ENCODE peak calls at places on chromosomes 7 and 10, in seven cellular contexts. X is progenitor cell of endocrine pancreas, I is cardiac fibroblast, D is right lobe of liver, Y is PC-9, U is mammary epithelial cell, H is WERI-Rb-1. F is an unnamed sample.

GRCh38 chr7:94241402-94241925 is 153.2 kb upstream of the COL1A2 start:
- DNase-seq in I (peak), U (no peak), Y (no peak), H (no peak), D (no peak), X (no peak), F (no peak)

GRCh38 chr10:129095980-129096339 is 371.1 kb upstream of the MGMT start:
- DNase-seq in X (no peak), D (no peak), I (no peak), U (no peak), Y (no peak), H (no peak), F (no peak)

GRCh38 chr10:93921338-93921737 is 27.6 kb downstream of the SLC35G1 start:
- DNase-seq in H (peak), U (no peak), D (peak), X (no peak), I (no peak), Y (no peak), F (no peak)

GRCh38 chr7:18225067-18225466 is 197.4 kb upstream of the PRPS1L1 start:
- DNase-seq in I (no peak), U (no peak), H (no peak), D (no peak), Y (no peak), X (no peak), F (no peak)

GRCh38 chr10:44293842-44294241 is 91.1 kb downstream of the CXCL12 start:
- DNase-seq in D (no peak), Y (no peak), U (no peak), X (no peak), H (no peak), I (peak), F (peak)

GRCh38 chr7:110003827-110004226 is 1087.1 kb upstream of the LRRN3 start:
- DNase-seq in X (no peak), U (no peak), H (no peak), Y (no peak), I (no peak), D (no peak), F (peak)

GRCh38 chr10:75432176-75432575 is 752 bp downstream of the LRMDA start:
- DNase-seq in H (no peak), I (no peak), D (no peak), X (no peak), U (no peak), Y (no peak), F (no peak)

GRCh38 chr10:8316284-8316683 is 261.8 kb downstream of the GATA3 start:
- DNase-seq in Y (no peak), D (no peak), H (no peak), X (no peak), U (no peak), I (no peak), F (no peak)

GRCh38 chr7:50603288-50603687 is 38.1 kb upstream of the DDC start:
- DNase-seq in Y (no peak), I (no peak), D (no peak), H (no peak), X (no peak), U (no peak), F (no peak)

GRCh38 chr7:36871863-36872262 is 147.6 kb upstream of the AOAH start:
- DNase-seq in D (no peak), X (no peak), U (no peak), Y (no peak), I (no peak), H (no peak), F (no peak)

GRCh38 chr10:44046605-44047004 is 338.3 kb downstream of the CXCL12 start:
- DNase-seq in X (no peak), D (no peak), Y (no peak), I (no peak), H (no peak), U (peak), F (peak)

GRCh38 chr10:126844406-126844805 is 60.8 kb upstream of the DOCK1 start:
- DNase-seq in Y (no peak), I (peak), X (no peak), H (no peak), D (no peak), U (peak), F (peak)

GRCh38 chr7:96178581-96178980 is 143.3 kb downstream of the SLC25A13 start:
- DNase-seq in X (no peak), H (no peak), U (peak), Y (no peak), I (no peak), D (no peak), F (no peak)

GRCh38 chr10:87700031-87700796 is 40.5 kb downstream of the PAPSS2 start:
- DNase-seq in X (no peak), I (peak), U (peak), D (no peak), H (no peak), Y (no peak), F (peak)

GRCh38 chr7:156725982-156726381 is 85.4 kb downstream of the RNF32 start:
- DNase-seq in X (no peak), Y (no peak), U (no peak), I (peak), D (no peak), H (no peak), F (no peak)

GRCh38 chr10:42593284-42593683 is 45.1 kb downstream of the ZNF33B start:
- DNase-seq in H (no peak), D (no peak), U (no peak), X (no peak), Y (no peak), I (no peak), F (no peak)

GRCh38 chr7:32036557-32036956 is 33.6 kb downstream of the PDE1C start:
- DNase-seq in D (no peak), X (no peak), U (peak), Y (peak), I (no peak), H (no peak), F (no peak)

GRCh38 chr10:15015451-15015850 is 28.3 kb upstream of the OLAH start:
- DNase-seq in D (no peak), Y (no peak), I (no peak), U (no peak), H (no peak), X (no peak), F (no peak)

GRCh38 chr10:132700168-132701098 is 85.5 kb downstream of the NKX6-2 start:
- DNase-seq in X (no peak), Y (no peak), I (peak), U (no peak), H (peak), D (peak), F (peak)

GRCh38 chr10:73762915-73763314 is 18.7 kb downstream of the SEC24C start:
- DNase-seq in I (no peak), Y (peak), D (no peak), H (no peak), X (no peak), U (peak), F (peak)

GRCh38 chr7:8356071-8356470 is 77.3 kb upstream of the NXPH1 start:
- DNase-seq in H (no peak), X (no peak), Y (no peak), I (no peak), U (peak), D (no peak), F (no peak)

GRCh38 chr10:92830478-92831389 is 17.6 kb upstream of the EXOC6 start:
- DNase-seq in H (no peak), Y (no peak), D (peak), I (peak), X (no peak), U (no peak), F (no peak)

GRCh38 chr10:77400041-77400440 is 237.6 kb downstream of the KCNMA1 start:
- DNase-seq in X (no peak), D (no peak), Y (no peak), H (no peak), I (no peak), U (no peak), F (no peak)

GRCh38 chr7:24395512-24395911 is 111.5 kb downstream of the NPY start:
- DNase-seq in U (no peak), H (peak), Y (no peak), X (no peak), D (no peak), I (no peak), F (peak)

GRCh38 chr10:70458329-70459060 is 17.0 kb upstream of the NODAL start:
- DNase-seq in D (peak), H (peak), U (peak), Y (peak), I (peak), X (peak), F (peak)

GRCh38 chr7:120973849-120974248 is 14.7 kb upstream of the CPED1 start:
- DNase-seq in X (no peak), Y (no peak), H (no peak), I (no peak), U (no peak), D (no peak), F (peak)

GRCh38 chr10:70899096-70899495 is 10.7 kb upstream of the PCBD1 start:
- DNase-seq in I (no peak), U (no peak), H (no peak), X (no peak), Y (no peak), D (no peak), F (no peak)

GRCh38 chr10:34297551-34298370 is 517.3 kb downstream of the PARD3 start:
- DNase-seq in I (no peak), U (no peak), Y (no peak), X (no peak), D (no peak), H (no peak), F (no peak)

GRCh38 chr7:96179341-96179740 is 142.6 kb downstream of the SLC25A13 start:
- DNase-seq in X (no peak), I (no peak), U (peak), H (no peak), Y (no peak), D (no peak), F (peak)

GRCh38 chr7:139854803-139855497 is 25.9 kb downstream of the TBXAS1 start:
- DNase-seq in D (no peak), X (no peak), U (no peak), H (no peak), I (no peak), Y (no peak), F (no peak)

GRCh38 chr7:2379161-2379560 is 24.2 kb upstream of the CHST12 start:
- DNase-seq in X (no peak), D (no peak), H (no peak), Y (no peak), I (no peak), U (no peak), F (no peak)

DNA sequence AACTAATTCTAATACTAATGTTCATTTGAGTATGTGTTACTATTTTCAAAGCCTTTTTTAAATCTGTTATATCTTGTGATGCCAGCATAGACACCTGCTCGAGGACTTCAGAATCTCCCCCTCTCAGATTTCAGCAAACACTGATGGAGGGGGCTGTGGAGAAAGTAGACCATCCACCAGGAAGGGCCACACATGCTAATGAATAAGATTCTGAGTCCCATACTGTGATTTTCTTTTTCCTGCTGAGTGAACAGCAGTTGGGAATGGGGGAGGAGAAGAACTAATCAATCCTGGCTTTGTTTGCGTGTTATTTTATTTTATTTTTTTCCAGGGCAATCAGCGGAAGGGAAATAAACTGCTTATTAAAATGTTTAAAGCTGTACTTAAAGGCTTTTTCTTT is 157.9 kb upstream of the CSTF2T start:
- DNase-seq in U (no peak), H (no peak), X (no peak), I (no peak), Y (no peak), D (no peak), F (no peak)
- TF ChIP-seq CTCF in U (no peak), H (no peak), X (no peak), I (no peak), Y (no peak), D (no peak), F (no peak)

DNA sequence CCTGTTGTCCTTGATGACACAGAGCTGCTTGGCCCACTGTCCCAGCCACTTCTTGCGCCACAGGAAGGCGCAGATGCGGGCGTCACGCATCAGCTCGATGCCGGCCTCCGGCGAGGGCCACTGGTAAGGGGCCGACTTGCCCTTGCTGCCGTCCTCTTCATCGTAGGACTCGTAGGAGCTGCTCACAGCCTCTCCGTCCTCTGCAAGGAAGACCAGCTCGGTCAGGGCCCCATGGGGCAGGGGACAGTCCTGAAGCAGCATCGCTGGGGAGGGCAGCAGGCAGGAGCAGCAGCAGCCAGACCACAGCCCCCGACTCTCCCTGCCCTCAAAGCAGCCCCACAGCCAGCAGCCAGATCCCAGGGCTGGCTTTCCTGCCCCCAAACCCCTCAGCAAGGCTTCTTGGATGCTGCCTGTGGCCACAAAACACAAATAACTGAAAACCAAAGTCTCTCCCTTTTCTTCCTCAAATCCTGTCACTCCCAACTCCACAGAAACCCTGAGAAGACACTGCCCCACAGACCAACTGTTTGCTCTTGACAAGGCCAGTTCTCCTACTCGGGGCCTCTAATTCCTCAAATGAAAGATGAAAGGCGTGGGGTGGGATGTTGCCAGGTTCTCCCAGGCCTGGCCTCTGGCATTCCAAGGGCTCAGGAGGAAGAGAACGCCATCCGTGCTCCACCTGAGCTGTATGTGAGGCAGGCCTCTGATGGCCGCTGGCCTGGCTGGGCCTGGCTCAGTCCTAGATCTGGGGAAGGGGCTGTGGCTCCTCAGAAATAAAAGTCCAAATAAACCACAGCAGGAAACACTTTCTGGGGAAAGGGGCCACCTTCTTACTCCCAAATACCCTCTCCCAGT is 76.7 kb downstream of the VWA2 start:
- DNase-seq in Y (no peak), D (no peak), I (no peak), U (no peak), H (no peak), X (no peak), F (no peak)
- TF ChIP-seq CTCF in Y (no peak), D (no peak), I (no peak), U (no peak), H (no peak), X (no peak), F (no peak)

DNA sequence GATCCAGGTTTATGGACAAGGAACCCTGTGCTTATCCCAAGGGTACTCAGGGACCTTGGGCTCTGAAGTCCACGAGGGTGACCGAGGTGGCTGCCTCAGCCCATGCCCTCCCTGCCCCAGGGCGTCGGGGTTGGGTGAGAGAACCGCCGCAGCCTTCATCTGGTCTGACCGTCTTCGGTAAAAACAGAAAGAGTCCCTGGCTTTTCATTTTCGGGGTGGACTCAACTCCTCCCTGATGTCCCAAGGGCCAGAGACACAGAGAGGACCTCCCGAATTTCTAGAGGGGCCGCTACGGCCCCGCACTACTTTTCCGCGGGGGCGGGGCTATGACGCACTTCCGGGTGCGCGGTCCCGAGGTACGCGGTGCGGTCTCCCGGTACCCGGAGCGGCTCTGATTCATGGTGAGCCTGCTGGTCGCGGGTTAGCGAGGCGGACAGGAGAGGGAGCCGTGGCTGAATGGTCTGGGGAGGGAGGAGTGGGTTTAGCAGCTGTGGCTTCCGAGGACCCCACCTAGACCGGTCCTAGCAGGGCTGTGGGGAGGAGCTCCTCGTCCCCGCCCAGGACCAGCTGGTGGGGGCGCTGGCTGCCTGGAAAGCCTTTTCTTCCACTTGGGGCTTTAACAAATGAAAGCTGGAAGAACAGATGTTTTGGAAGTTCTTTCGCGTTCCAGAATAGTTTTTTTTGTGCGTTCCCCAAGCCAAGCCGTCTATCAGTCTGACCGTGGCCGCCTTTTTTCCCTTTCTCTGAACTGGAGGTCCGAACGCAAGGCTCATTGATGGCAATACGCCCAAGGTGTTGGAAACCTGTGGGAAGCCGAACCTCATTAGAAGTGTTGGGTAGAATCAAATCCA is at the start of gene ZSCAN21:
- DNase-seq in U (peak), H (peak), D (peak), I (peak), X (peak), Y (peak), F (peak)
- TF ChIP-seq CTCF in U (no peak), H (peak), D (peak), I (no peak), X (peak), Y (no peak), F (no peak)

DNA sequence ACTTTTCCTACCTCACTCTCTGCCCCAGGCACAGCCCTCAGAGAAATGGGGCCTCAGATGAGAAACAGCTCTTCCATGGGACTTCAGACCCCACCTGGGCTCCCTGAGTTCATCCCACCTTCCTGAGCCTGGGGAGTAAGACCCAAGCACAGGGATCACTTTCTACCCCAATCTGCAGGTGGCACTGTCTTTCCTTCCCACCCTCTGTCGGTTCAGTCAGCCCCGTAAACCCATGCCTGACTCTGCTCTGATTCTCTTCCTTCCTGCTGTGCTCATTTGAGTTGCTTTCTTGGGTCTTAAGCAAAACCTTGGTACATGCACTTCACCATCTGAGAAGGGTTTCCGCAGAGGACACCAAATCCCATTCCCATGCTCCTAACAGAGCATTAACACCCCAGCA is 306.4 kb upstream of the CDC14C start:
- DNase-seq in H (no peak), I (no peak), X (no peak), D (no peak), Y (no peak), U (no peak), F (no peak)
- TF ChIP-seq CTCF in H (peak), I (no peak), X (no peak), D (no peak), Y (no peak), U (no peak), F (no peak)

DNA sequence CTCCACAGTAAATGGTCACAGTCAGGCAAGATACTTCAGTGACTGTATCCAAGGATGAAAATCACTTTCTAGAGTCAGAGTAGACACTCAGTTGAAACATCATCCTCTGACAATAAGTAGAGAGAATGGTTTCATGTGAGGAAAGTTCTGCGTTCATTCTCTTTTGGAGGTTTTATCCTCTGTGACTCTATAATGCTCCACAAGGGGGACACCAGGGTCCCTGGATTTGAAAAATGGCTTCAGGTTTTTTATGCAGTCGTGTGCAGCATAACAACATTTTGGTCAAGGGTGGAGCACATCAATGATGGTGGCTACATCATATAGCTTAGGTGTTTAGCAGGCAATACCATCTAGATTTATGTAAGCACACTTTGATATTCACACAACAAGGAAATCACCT is 40.4 kb downstream of the TMEM168 start:
- DNase-seq in I (no peak), D (no peak), U (no peak), H (no peak), X (no peak), Y (no peak), F (no peak)
- TF ChIP-seq CTCF in I (no peak), D (no peak), U (no peak), H (no peak), X (peak), Y (no peak), F (peak)

DNA sequence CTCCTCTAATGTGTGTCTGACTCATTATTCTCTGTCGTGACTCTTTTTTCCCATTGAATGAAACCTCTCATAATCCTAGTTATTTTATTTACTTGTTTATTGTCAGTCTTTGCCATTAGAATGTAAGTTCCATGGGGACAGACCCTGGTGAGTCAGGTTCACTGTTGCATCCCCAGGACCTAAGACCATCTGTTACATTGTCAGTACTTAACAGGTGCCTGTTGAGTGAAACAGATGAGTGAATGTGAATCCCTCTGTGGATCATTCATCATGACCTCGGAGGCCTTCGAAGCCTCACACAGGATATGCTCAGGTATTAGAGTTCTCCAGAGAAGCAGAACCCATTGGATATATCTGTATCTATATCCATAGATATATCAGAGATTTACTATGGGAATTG is 120.1 kb downstream of the PFKFB3 start:
- DNase-seq in D (no peak), H (no peak), Y (no peak), U (no peak), I (no peak), X (no peak), F (no peak)
- TF ChIP-seq CTCF in D (no peak), H (no peak), Y (no peak), U (no peak), I (no peak), X (no peak), F (no peak)

GRCh38 chr10:117536359-117536861 is 6.1 kb upstream of the EMX2 start:
- DNase-seq in D (no peak), I (no peak), H (no peak), Y (no peak), X (no peak), U (no peak), F (no peak)

GRCh38 chr10:117537904-117538524 is 4.5 kb upstream of the EMX2 start:
- DNase-seq in H (no peak), D (no peak), X (no peak), U (no peak), I (no peak), Y (no peak), F (no peak)

GRCh38 chr10:117537436-117537903 is 5.1 kb upstream of the EMX2 start:
- DNase-seq in U (no peak), I (peak), D (no peak), H (no peak), Y (no peak), X (peak), F (peak)

GRCh38 chr10:117535752-117536358 is 6.7 kb upstream of the EMX2 start:
- DNase-seq in H (no peak), U (no peak), D (no peak), I (no peak), Y (no peak), X (no peak), F (no peak)

GRCh38 chr10:117536862-117537435 is 5.6 kb upstream of the EMX2 start:
- DNase-seq in I (no peak), D (no peak), U (no peak), H (no peak), X (no peak), Y (no peak), F (no peak)
- TF ChIP-seq CTCF in I (no peak), D (no peak), U (no peak), H (no peak), X (no peak), Y (no peak), F (no peak)

F was measured in choroid plexus epithelial cell.